ENCODE peak calls at places on chromosomes 11 and 22, in seven cellular contexts. K, H, F, V, L, A and I are unnamed samples.

GRCh38 chr11:67290801-67291200 is 1.7 kb downstream of the ANKRD13D start:
- DNase-seq in K (no peak), H (no peak), F (no peak), V (no peak), L (no peak), A (peak; percentile 39), I (peak; percentile 36)

GRCh38 chr22:43723816-43724215 is 88.3 kb downstream of the EFCAB6 start:
- DNase-seq in K (no peak), H (no peak), F (no peak), V (peak; percentile 5), L (no peak), A (no peak), I (peak; percentile 8)

GRCh38 chr11:74611369-74611861 is 19.0 kb downstream of the POLD3 start:
- DNase-seq in K (no peak), H (no peak), F (peak; percentile 63), V (peak; percentile 64), L (no peak), A (no peak), I (peak; percentile 64)

GRCh38 chr11:45104790-45105084 is 41.7 kb upstream of the PRDM11 start:
- DNase-seq in K (no peak), H (no peak), F (no peak), V (no peak), L (no peak), A (no peak), I (no peak)

GRCh38 chr22:22667966-22668880 is 23.8 kb downstream of the GGTLC2 start:
- DNase-seq in K (no peak), H (peak; percentile 32), F (no peak), V (no peak), L (no peak), A (no peak), I (no peak)

GRCh38 chr22:19891350-19892248 is 36.9 kb upstream of the GNB1L start:
- DNase-seq in K (peak; percentile 75), H (peak; percentile 84), F (peak; percentile 89), V (peak; percentile 85), L (no peak), A (no peak), I (peak; percentile 47)

GRCh38 chr11:28393348-28393747 is 285.2 kb downstream of the METTL15 start:
- DNase-seq in K (no peak), H (no peak), F (no peak), V (no peak), L (no peak), A (peak; percentile 39), I (no peak)

GRCh38 chr11:43393765-43394355 is 35.1 kb downstream of the TTC17 start:
- DNase-seq in K (no peak), H (no peak), F (no peak), V (no peak), L (no peak), A (peak; percentile 20), I (no peak)

GRCh38 chr22:26610072-26610958 is 7.5 kb downstream of the CRYBB1 start:
- DNase-seq in K (no peak), H (peak; percentile 45), F (peak; percentile 93), V (peak; percentile 25), L (no peak), A (peak; percentile 21), I (peak; percentile 91)

GRCh38 chr11:2297623-2298030 is 4.1 kb downstream of the C11orf21 start:
- DNase-seq in K (no peak), H (no peak), F (no peak), V (no peak), L (peak; percentile 3), A (no peak), I (no peak)